ENCODE peak calls at places on chromosomes 1 and 21, in four cellular contexts. U, A, P and H are unnamed samples.

GRCh38 chr1:90616395-90616794 is 100.7 kb downstream of the BARHL2 start:
- DNase-seq in U (peak), P (peak), A (peak), H (peak)

GRCh38 chr21:17370750-17371325 is 142.0 kb upstream of the CXADR start:
- DNase-seq in P (no peak), A (no peak), U (no peak), H (no peak)

GRCh38 chr1:173479649-173480048 is 2.5 kb downstream of the PRDX6 start:
- DNase-seq in P (no peak), U (no peak), A (no peak), H (no peak)

GRCh38 chr1:54312874-54313316 is 93.3 kb downstream of the SSBP3 start:
- DNase-seq in P (peak), A (peak), U (peak), H (no peak)

GRCh38 chr1:232471250-232471649 is 158.7 kb downstream of the SIPA1L2 start:
- DNase-seq in P (no peak), A (no peak), U (no peak), H (no peak)

GRCh38 chr1:25099343-25099951 is 132.9 kb downstream of the SYF2 start:
- DNase-seq in P (peak), A (no peak), U (no peak), H (no peak)

GRCh38 chr1:107145637-107146036 is 4.8 kb downstream of the NTNG1 start:
- DNase-seq in A (no peak), P (no peak), U (no peak), H (no peak)

GRCh38 chr1:15406911-15407559 is 2.7 kb upstream of the EFHD2 start:
- DNase-seq in P (no peak), U (no peak), A (no peak), H (no peak)

GRCh38 chr1:6287431-6287886 is 26.6 kb upstream of the GPR153 start:
- DNase-seq in U (no peak), A (no peak), P (no peak), H (no peak)

GRCh38 chr1:27934818-27935549 is at the start of gene SMPDL3B:
- DNase-seq in U (peak), P (no peak), A (peak), H (peak)

GRCh38 chr1:175548774-175549173 is 194.6 kb downstream of the TNR start:
- DNase-seq in P (no peak), A (no peak), U (no peak), H (no peak)

GRCh38 chr1:16967095-16967567 is 13.3 kb downstream of the MFAP2 start:
- DNase-seq in U (no peak), P (no peak), A (no peak), H (no peak)

GRCh38 chr1:232982238-232982944 is 32.0 kb downstream of the NTPCR start:
- DNase-seq in P (no peak), U (no peak), A (peak), H (no peak)

GRCh38 chr1:18549131-18549530 is 68.4 kb downstream of the KLHDC7A start:
- DNase-seq in A (no peak), P (no peak), U (no peak), H (no peak)

GRCh38 chr1:9825101-9826074 is 1.6 kb upstream of the CLSTN1 start:
- DNase-seq in U (peak), A (peak), P (peak), H (peak)

GRCh38 chr21:45150630-45151265 is 76.4 kb downstream of the ADARB1 start:
- DNase-seq in U (no peak), A (no peak), P (no peak), H (peak)

GRCh38 chr1:243723458-243724043 is 126.5 kb downstream of the AKT3 start:
- DNase-seq in U (no peak), A (no peak), P (no peak), H (no peak)

GRCh38 chr1:31667065-31667785 is 22.5 kb upstream of the PEF1 start:
- DNase-seq in A (no peak), U (no peak), P (no peak), H (no peak)

GRCh38 chr1:66452982-66453381 is 81.0 kb upstream of the SGIP1 start:
- DNase-seq in P (no peak), U (no peak), A (no peak), H (no peak)

GRCh38 chr1:155313266-155313665 is 4.6 kb downstream of the FDPS start:
- DNase-seq in A (no peak), P (no peak), U (no peak), H (no peak)

GRCh38 chr1:168163670-168164069 is 15.1 kb upstream of the TIPRL start:
- DNase-seq in A (no peak), P (no peak), U (no peak), H (no peak)

GRCh38 chr1:40665335-40666171 is at the start of gene RIMS3:
- DNase-seq in P (peak), A (peak), U (peak), H (peak)

GRCh38 chr1:121558514-121558913 is 373.7 kb downstream of the SRGAP2C start:
- DNase-seq in A (peak), U (no peak), P (no peak), H (peak)

GRCh38 chr1:59186656-59187055 is 110.2 kb upstream of the FGGY start:
- DNase-seq in P (peak), U (no peak), A (no peak), H (no peak)

GRCh38 chr1:33346921-33347649 is 26.2 kb upstream of the A3GALT2 start:
- DNase-seq in P (peak), A (peak), U (no peak), H (peak)

GRCh38 chr1:18950415-18951026 is 6.0 kb downstream of the IFFO2 start:
- DNase-seq in U (no peak), P (no peak), A (no peak), H (no peak)

GRCh38 chr1:17605582-17606344 is 66.3 kb downstream of the ARHGEF10L start:
- DNase-seq in U (no peak), P (no peak), A (no peak), H (no peak)

GRCh38 chr1:17304155-17304826 is 3.7 kb upstream of the PADI4 start:
- DNase-seq in P (no peak), U (no peak), A (no peak), H (no peak)

DNA sequence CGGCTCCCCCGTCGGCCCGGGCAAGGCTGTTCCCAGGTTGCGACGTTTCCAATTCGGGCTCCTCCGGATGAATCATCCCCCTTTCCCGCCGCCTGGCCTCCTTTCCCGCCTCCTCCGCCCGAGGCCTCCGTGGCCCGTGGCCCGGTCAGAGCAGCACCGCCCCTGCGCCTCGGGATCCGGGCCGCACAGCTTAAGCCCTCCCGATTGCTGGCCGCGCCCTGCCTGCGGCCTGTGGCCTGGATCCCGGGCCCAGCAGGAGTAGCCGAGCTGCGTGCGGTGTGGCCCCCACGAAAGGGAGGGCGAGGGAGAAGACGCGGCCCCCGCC is 1.1 kb downstream of the TMEM200B start:
- DNase-seq in U (peak), A (no peak), P (no peak), H (no peak)
- TF ChIP-seq NR3C1 in U (no peak), A (no peak), P (no peak), H (no peak)

DNA sequence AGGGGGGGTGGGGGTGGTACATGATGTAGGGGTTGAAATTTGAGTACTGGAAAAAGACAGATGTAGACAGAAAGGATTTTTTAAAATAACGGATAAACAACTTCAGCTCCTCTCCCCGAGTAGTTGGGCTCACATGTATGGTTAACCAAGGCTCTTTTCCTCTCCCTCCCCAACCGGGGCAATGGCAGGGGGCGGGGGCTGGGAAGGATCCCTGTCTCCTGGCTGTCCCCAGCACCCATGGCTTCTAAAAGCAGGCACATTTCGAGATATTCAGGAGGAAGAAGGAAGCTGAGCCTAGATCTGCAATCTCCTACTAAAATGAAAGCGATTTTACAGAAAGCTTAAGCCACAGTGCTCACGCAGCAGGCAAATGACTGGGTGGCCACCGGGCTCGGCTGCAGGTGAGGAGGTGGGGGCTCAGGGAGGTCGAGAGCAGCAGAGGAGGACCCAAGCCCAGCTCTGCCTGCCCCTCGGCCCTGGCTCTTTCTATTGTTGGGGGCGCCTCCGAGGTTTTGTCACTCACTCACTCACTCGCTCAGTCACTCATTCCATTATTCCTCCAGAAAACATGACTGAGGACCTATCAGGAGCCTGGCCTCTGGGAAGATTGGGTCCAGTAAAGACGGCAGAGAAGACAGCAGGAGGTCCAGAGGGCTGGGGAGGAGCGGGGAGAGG is 573.3 kb downstream of the PTPRU start:
- DNase-seq in P (no peak), U (no peak), A (no peak), H (no peak)
- TF ChIP-seq NR3C1 in P (no peak), U (no peak), A (no peak), H (no peak)

GRCh38 chr1:72117621-72118020 is 164.7 kb downstream of the NEGR1 start:
- DNase-seq in P (no peak), U (no peak), A (no peak), H (no peak)
- TF ChIP-seq NR3C1 in P (no peak), U (no peak), A (no peak), H (no peak)

GRCh38 chr1:110056776-110057175 is 13.7 kb downstream of the ALX3 start:
- DNase-seq in P (no peak), A (no peak), U (no peak), H (no peak)
- TF ChIP-seq NR3C1 in P (no peak), A (no peak), U (no peak), H (no peak)

GRCh38 chr1:7390604-7391000 is 380.5 kb upstream of the VAMP3 start:
- DNase-seq in A (no peak), U (no peak), P (no peak), H (no peak)

GRCh38 chr1:7388141-7388487 is 383.0 kb upstream of the VAMP3 start:
- DNase-seq in P (no peak), U (no peak), A (no peak), H (no peak)

GRCh38 chr1:7388488-7389185 is 382.5 kb upstream of the VAMP3 start:
- DNase-seq in U (no peak), A (no peak), P (no peak), H (no peak)

GRCh38 chr1:7389786-7390603 is 381.1 kb upstream of the VAMP3 start:
- DNase-seq in U (no peak), A (no peak), P (no peak), H (no peak)

DNA sequence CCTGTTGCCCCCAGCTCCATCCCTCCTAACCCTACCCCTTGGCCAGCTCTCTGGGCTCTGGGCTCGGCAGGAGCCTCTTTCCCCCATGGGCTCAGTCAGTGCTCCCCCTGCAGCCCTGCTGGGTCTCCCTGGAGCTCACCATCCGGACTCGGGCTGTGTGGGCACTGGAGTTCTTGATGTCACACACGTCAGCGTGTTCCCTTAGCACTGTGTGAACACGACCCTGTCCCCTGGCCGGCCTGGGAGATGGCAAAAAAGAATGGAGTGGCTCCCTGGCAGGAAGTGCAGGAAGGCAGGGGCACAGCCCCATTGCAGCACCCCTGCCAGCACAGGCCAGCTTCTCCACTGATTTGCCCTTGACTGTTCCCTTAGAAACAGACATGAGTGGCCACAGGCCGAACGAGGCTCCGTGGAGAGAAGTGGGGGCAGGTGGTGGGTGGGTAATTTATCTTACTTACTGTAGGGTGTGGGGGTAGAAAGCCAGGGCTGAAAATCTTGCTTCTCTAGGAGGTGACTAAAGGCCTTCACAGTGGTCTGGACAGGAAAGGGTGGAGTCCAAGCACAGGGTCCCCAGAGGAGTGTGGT is 381.8 kb upstream of the VAMP3 start:
- DNase-seq in U (no peak), A (no peak), P (no peak), H (no peak)
- TF ChIP-seq NR3C1 in U (no peak), A (no peak), P (no peak), H (no peak)

DNA sequence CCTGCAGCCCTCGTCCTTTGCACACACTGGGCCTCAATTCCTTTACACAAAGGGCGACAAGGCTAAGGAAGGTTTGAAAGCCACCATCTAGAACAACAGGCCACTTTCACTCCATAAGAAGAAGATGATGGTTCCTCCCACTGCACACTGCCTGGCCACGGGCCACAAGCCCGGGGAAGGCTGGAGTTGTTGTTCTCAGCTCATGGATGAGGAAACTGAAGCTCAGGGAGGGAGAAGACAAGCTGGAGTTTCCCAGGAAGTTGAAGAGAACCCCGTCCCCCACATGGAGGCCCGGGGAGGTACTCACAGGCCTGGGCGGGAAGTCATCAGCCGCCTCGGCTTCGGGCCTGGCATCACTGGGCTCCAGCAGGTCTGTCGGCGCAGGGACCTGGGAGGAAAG is 24.6 kb upstream of the DDOST start:
- DNase-seq in P (no peak), A (no peak), U (no peak), H (no peak)
- TF ChIP-seq NR3C1 in P (no peak), A (no peak), U (no peak), H (no peak)

DNA sequence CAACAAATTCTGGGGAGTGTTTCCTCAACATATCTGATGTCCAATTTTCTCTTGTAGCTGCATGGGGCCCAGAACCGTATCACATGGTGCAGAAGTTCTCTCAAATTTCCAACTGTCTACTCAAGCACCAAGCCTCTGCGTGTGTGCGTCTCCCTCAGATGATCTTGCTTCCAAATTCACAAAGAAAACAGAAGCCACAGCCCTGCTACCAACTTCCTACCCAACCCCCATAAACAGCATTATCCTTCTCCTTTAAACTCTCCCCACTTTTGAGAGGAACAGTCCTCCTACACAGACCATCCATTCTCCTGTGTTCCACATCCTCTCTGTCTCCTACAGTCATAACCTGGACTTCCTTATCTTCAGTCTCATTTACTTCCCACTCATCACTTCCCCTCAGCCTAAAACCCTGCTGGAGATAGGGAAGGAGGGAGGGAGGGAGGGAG is 354.1 kb downstream of the SMYD3 start:
- DNase-seq in A (no peak), U (no peak), P (no peak), H (peak)
- TF ChIP-seq NR3C1 in A (no peak), U (no peak), P (no peak), H (no peak)

GRCh38 chr1:96730574-96731298 is 9.2 kb downstream of the PTBP2 start:
- DNase-seq in P (peak), U (no peak), A (no peak), H (no peak)
- TF ChIP-seq NR3C1 in P (no peak), U (no peak), A (no peak), H (no peak)

GRCh38 chr1:216330262-216330661 is 93.0 kb downstream of the USH2A start:
- DNase-seq in A (no peak), U (no peak), P (no peak), H (no peak)
- TF ChIP-seq NR3C1 in A (no peak), U (no peak), P (no peak), H (no peak)

GRCh38 chr1:228150021-228150457 is 309 bp downstream of the GJC2 start:
- DNase-seq in P (no peak), U (peak), A (no peak), H (no peak)

GRCh38 chr1:228148971-228149340 is 774 bp upstream of the GJC2 start:
- DNase-seq in U (no peak), P (no peak), A (no peak), H (no peak)

GRCh38 chr1:228150458-228151169 is 884 bp downstream of the GJC2 start:
- DNase-seq in P (peak), U (peak), A (no peak), H (peak)

GRCh38 chr1:228148196-228148861 is 1.4 kb upstream of the GJC2 start:
- DNase-seq in P (no peak), A (no peak), U (no peak), H (no peak)

DNA sequence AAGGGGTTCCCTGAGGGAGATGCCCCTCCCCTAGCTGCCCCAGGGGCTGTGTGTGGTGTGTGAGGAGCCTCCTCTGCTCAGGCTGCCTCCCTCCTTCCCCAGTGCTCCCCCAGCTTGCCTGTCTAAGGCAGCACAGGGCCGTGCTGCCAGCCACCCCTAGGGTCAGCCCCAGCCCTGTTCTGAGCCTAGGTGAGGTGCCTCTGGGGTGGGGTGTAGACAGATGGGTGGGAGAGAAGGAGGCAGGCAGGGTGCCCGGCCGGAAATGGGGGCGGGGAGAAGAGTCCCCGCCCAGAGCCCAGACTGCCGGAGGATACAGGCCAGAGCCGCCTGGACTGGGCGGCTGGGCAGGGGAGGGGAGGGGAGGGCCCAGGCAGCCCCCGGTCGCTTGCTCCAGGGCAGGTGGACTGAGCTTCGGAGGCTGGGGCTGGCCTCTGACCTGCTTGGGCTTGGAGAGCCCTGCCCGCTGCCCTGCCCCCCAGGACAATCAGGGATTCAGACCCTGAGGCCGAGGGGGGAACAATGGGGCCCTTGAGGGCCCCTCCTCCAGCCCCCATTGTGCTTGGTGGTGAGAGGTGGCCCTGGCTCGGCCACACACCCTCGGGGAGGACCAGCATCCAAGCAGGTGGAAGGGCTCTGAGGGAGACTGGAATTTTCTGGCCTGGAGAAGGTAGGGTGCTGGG is at the start of gene GJC2:
- DNase-seq in U (peak), A (no peak), P (peak), H (peak)
- TF ChIP-seq NR3C1 in U (no peak), A (no peak), P (no peak), H (no peak)